ENCODE peak calls at places on chromosome 7, in seven cellular contexts. A is neural progenitor cell, O is left ventricle myocardium inferior, Z is BE2C, C is heart left ventricle, Q is upper lobe of right lung, H is pancreas. V is an unnamed sample.

GRCh38 chr7:86598311-86598710 is 45.4 kb upstream of the GRM3 start:
- DNase-seq in O (no peak), A (peak; percentile 64), Z (peak; percentile 62), H (no peak), Q (peak; percentile 51), C (no peak), V (peak; percentile 36)

GRCh38 chr7:137081694-137082093 is 213.2 kb downstream of the CHRM2 start:
- DNase-seq in H (peak; percentile 20), A (no peak), Z (peak; percentile 79), O (peak; percentile 79), C (peak; percentile 88), Q (no peak), V (no peak)

GRCh38 chr7:150959739-150960734 is 18.1 kb downstream of the KCNH2 start:
- DNase-seq in O (no peak), A (no peak), H (no peak), Z (no peak), C (peak; percentile 27), Q (no peak), V (no peak)

GRCh38 chr7:71735961-71736556 is 604.1 kb downstream of the GALNT17 start:
- DNase-seq in C (peak; percentile 47), O (no peak), Q (no peak), A (peak; percentile 85), H (peak; percentile 47), Z (peak; percentile 64), V (peak; percentile 6)

GRCh38 chr7:46710927-46711326 is 789.9 kb upstream of the IGFBP3 start:
- DNase-seq in A (no peak), Z (no peak), Q (no peak), H (no peak), C (no peak), O (no peak), V (no peak)

GRCh38 chr7:27145167-27145883 is 1.8 kb upstream of the HOXA5 start:
- DNase-seq in C (no peak), H (no peak), O (no peak), A (no peak), Z (peak; percentile 9), Q (no peak), V (no peak)

GRCh38 chr7:7236041-7236440 is 53.7 kb downstream of the C1GALT1 start:
- DNase-seq in A (no peak), C (no peak), Q (no peak), O (no peak), Z (no peak), H (no peak), V (no peak)

GRCh38 chr7:30062587-30062986 is 34.4 kb downstream of the PLEKHA8 start:
- DNase-seq in O (no peak), C (no peak), H (no peak), A (peak; percentile 10), Z (no peak), Q (no peak), V (no peak)

GRCh38 chr7:98265841-98266271 is 13.8 kb upstream of the TECPR1 start:
- DNase-seq in A (no peak), C (no peak), Q (no peak), O (no peak), Z (no peak), H (no peak), V (no peak)

GRCh38 chr7:47931788-47932425 is 16.4 kb downstream of the PKD1L1 start:
- DNase-seq in Q (no peak), A (no peak), C (no peak), O (no peak), H (no peak), Z (no peak), V (no peak)

GRCh38 chr7:7044806-7045205 is 137.5 kb upstream of the C1GALT1 start:
- DNase-seq in H (no peak), Q (no peak), Z (no peak), O (no peak), A (no peak), C (no peak), V (no peak)

GRCh38 chr7:5343893-5344292 is 61.1 kb downstream of the SLC29A4 start:
- DNase-seq in C (no peak), Z (no peak), A (no peak), Q (no peak), H (no peak), O (no peak), V (no peak)

GRCh38 chr7:5345171-5345570 is 62.4 kb downstream of the SLC29A4 start:
- DNase-seq in Z (no peak), O (no peak), A (no peak), C (no peak), H (no peak), Q (no peak), V (no peak)

GRCh38 chr7:5337047-5337446 is 54.3 kb downstream of the SLC29A4 start:
- DNase-seq in H (no peak), O (no peak), Q (no peak), A (no peak), Z (no peak), C (no peak), V (no peak)

GRCh38 chr7:5344342-5344741 is 61.6 kb downstream of the SLC29A4 start:
- DNase-seq in C (no peak), Q (no peak), A (no peak), Z (no peak), O (no peak), H (no peak), V (no peak)

DNA sequence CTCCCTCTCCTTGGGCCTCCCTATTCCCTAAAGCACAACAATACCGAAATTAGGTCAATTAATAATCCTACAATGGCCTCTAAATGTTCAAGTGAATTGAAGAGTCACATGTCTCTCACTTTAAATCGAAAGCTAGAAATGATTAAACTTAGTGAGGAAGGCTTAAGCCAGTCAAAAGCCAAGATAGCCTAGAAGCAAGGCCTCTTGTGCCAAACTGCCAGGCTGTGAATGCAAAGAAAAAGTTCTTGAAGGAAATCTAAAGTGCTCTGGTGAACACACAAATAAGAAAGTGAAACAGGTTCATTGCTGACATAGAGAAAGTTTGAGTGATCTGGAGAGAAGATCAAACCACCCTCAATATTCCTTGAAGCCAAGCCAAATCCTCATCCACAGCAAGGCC is 57.2 kb downstream of the SLC29A4 start:
- DNase-seq in Q (no peak), H (no peak), A (no peak), O (no peak), C (no peak), Z (no peak), V (no peak)
- H3K4me3 ChIP-seq in Q (no peak overlapping the region), H (no peak overlapping the region), A (no peak overlapping the region), O (no peak overlapping the region), C (no peak overlapping the region), Z (no peak overlapping the region), V (no peak overlapping the region)

GRCh38 chr7:108454317-108454673 is 1.9 kb downstream of the NRCAM start:
- DNase-seq in Q (no peak), A (no peak), C (no peak), Z (no peak), O (no peak), H (no peak), V (no peak)
- H3K27me3 ChIP-seq in Q (peaks cover 74% of the 10 kb centered on the region), A (peaks cover 55% of the 10 kb centered on the region), C (peaks cover 60% of the 10 kb centered on the region), Z (no peaks in the 10 kb centered on the region), O (peaks cover 100% of the 10 kb centered on the region), H (no peaks in the 10 kb centered on the region), V (peaks cover 1% of the 10 kb centered on the region)

GRCh38 chr7:158706710-158707590 is 2.3 kb upstream of the NCAPG2 start:
- DNase-seq in A (no peak), H (no peak), C (no peak), Z (no peak), O (no peak), Q (no peak), V (no peak)
- TF ChIP-seq CTCF in A (no peak), H (no peak), C (no peak), Z (no peak), O (no peak), Q (no peak), V (no peak)

DNA sequence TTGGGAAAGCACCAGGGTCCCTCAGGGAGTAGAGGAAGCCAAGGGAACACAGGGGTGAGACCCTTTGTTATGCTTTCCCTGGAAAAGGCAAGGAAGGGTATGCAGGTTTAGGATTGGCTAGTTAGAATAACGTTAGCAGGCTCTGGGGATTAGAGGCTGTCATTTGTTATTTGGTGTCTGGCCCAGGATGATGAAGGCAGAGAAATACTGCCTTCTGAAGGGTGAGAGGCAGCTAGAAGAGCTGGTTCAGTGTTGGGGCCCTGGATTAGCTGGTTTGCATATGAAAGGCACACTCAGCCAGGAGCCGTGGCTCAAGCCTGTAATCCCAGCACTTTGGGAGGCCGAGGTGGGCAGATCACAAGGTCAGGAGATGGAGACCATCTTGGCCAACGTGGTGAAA is 3.0 kb upstream of the PILRA start:
- DNase-seq in Q (no peak), H (no peak), C (no peak), O (no peak), A (peak; percentile 72), Z (no peak), V (no peak)
- H3K4me3 ChIP-seq in Q (no peak overlapping the region), H (no peak overlapping the region), C (no peak overlapping the region), O (no peak overlapping the region), A (peak overlapping the region; percentile 13), Z (no peak overlapping the region), V (no peak overlapping the region)

DNA sequence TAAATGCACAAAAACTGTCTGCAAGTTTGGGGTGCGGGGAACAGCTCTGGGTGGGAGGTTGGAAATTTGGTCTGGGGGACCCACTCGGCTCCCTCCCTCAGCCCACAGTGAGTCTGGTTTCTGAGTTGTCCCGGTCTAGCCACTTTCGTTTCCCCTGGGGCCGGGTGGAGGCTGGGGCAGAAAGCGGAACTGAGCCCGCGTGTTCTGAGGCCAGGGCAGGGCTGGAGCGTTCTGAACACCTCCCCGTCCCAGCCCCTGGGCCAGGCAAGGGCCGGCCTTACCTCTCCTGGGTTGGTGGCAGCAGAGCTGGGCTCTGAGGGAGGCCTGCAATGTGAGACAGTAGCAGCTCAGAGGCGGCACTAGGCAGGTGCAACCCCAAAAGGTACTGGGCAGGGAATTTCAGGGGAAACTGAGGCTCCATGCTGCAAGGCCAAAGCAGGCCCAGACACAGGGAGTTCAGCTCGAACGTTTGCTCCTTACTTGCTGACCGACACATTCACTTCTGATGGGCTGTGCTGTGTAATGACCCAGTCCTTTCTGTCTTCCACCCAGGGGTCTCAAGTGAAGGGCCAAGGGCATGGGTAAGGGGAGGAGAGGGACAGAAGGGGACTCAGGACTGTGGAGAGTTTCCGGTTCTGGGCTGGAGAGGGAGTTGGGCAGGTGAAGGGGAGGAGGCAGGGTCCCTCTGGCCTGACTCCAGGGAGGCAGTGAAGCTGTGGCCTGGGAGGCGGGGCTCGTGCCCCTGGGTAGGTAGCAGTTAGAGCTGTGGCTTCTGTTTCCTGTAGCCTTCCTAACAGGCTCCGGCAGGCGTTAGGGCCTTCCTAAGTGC is 3.0 kb downstream of the IRF5 start:
- DNase-seq in C (peak; percentile 72), Q (peak; percentile 88), H (peak; percentile 54), Z (no peak), A (no peak), O (peak; percentile 66), V (peak; percentile 90)
- H3K27me3 ChIP-seq in C (peaks cover 27% of the 10 kb centered on the region), Q (peaks cover 15% of the 10 kb centered on the region), H (no peaks in the 10 kb centered on the region), Z (peaks cover 27% of the 10 kb centered on the region), A (peaks cover 50% of the 10 kb centered on the region), O (peaks cover 83% of the 10 kb centered on the region), V (no peaks in the 10 kb centered on the region)

GRCh38 chr7:121521681-121522405 is 125.7 kb upstream of the FAM3C start:
- DNase-seq in Z (no peak), Q (no peak), C (no peak), A (no peak), H (no peak), O (no peak), V (no peak)
- TF ChIP-seq CTCF in Z (no peak), Q (no peak), C (no peak), A (no peak), H (no peak), O (no peak), V (no peak)